ENCODE peak calls at places on chromosomes 2 and 18, in seven cellular contexts. P, R, B, L, C, A and Z are unnamed samples.

GRCh38 chr2:239169311-239170048 is 231.3 kb downstream of the HDAC4 start:
- DNase-seq in P (no peak), R (no peak), B (no peak), L (no peak), C (no peak), A (no peak), Z (no peak)

GRCh38 chr2:218569661-218570500 is 1.2 kb downstream of the CNOT9 start:
- DNase-seq in P (no peak), R (no peak), B (no peak), L (no peak), C (no peak), A (peak), Z (no peak)

GRCh38 chr2:109563294-109563693 is 50.5 kb downstream of the SEPTIN10 start:
- DNase-seq in P (no peak), R (no peak), B (no peak), L (no peak), C (no peak), A (no peak), Z (no peak)

GRCh38 chr2:52918551-52918950 is 849.1 kb upstream of the CHAC2 start:
- DNase-seq in P (no peak), R (no peak), B (no peak), L (no peak), C (no peak), A (no peak), Z (no peak)

GRCh38 chr18:56431551-56431950 is 206.8 kb downstream of the TXNL1 start:
- DNase-seq in P (no peak), R (no peak), B (no peak), L (no peak), C (no peak), A (no peak), Z (no peak)

GRCh38 chr2:128781888-128782385 is 463.3 kb upstream of the HS6ST1 start:
- DNase-seq in P (no peak), R (no peak), B (no peak), L (no peak), C (no peak), A (no peak), Z (no peak)

GRCh38 chr2:239520811-239521517 is 120.1 kb upstream of the HDAC4 start:
- DNase-seq in P (no peak), R (no peak), B (no peak), L (no peak), C (no peak), A (no peak), Z (no peak)

GRCh38 chr18:61820842-61821241 is 72.0 kb downstream of the RNF152 start:
- DNase-seq in P (no peak), R (no peak), B (no peak), L (no peak), C (no peak), A (no peak), Z (no peak)